ENCODE peak calls at places on chromosomes 12 and 14, in seven cellular contexts. M is uterus, P is HCT116, X is Peyer's patch, Q is pancreas, N is right atrium auricular region, L is sigmoid colon. T is an unnamed sample. For H3K36me3, the result is how much of the 10 kb centered on the place peaks cover.

GRCh38 chr12:123614531-123614930 is 12.6 kb downstream of the DDX55 start:
- DNase-seq in M (peak), P (no peak), X (no peak), Q (no peak), N (no peak), L (no peak), T (no peak)

GRCh38 chr12:131720921-131721320 is 10.0 kb downstream of the SFSWAP start:
- DNase-seq in M (no peak), P (no peak), X (no peak), Q (no peak), N (peak), L (no peak), T (no peak)

GRCh38 chr12:65343801-65344200 is 65.3 kb downstream of the MSRB3 start:
- DNase-seq in M (no peak), P (no peak), X (no peak), Q (no peak), N (no peak), L (no peak), T (no peak)

GRCh38 chr14:64726585-64726890 is 22.3 kb downstream of the PLEKHG3 start:
- DNase-seq in M (peak), P (peak), X (peak), Q (peak), N (no peak), L (peak), T (no peak)

GRCh38 chr14:63276492-63277342 is 42.0 kb downstream of the GPHB5 start:
- DNase-seq in M (no peak), P (peak), X (no peak), Q (no peak), N (no peak), L (no peak), T (no peak)

GRCh38 chr12:108063192-108063591 is 65.9 kb upstream of the WSCD2 start:
- DNase-seq in M (no peak), P (peak), X (no peak), Q (no peak), N (no peak), L (no peak), T (no peak)

GRCh38 chr14:74418031-74418430 is 8.0 kb downstream of the SYNDIG1L start:
- DNase-seq in M (no peak), P (no peak), X (no peak), Q (no peak), N (no peak), L (no peak), T (no peak)

GRCh38 chr14:22472935-22473854 is 115.8 kb downstream of the DAD1 start:
- DNase-seq in M (peak), P (peak), X (no peak), Q (no peak), N (no peak), L (no peak), T (peak)

GRCh38 chr12:76409074-76409473 is 60.9 kb upstream of the BBS10 start:
- DNase-seq in M (no peak), P (no peak), X (no peak), Q (no peak), N (no peak), L (no peak), T (no peak)

GRCh38 chr14:36747411-36748184 is 85.9 kb downstream of the PAX9 start:
- DNase-seq in M (no peak), P (no peak), X (no peak), Q (no peak), N (no peak), L (no peak), T (no peak)

DNA sequence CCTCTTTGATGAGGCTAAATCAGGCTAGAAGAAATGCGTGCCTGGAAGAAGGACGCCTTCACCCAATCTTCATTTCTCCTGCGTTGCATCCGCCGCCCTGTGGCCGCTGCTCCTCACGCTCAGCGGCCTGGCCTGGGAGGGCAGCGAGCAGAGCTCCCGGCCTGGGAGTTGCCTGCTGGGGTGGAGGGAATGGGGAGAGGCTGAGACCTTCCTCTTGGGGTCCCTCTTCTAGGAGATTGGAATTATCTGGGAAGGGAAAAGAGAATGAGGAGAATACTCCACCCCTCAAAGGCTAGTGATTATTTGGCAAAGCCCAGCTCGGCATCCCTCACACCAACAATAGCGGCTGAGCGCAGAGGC is 2.4 kb upstream of the HOXC12 start:
- DNase-seq in M (no peak), P (no peak), X (no peak), Q (no peak), N (no peak), L (no peak), T (no peak)
- TF ChIP-seq CTCF in M (no peak), P (no peak), X (no peak), Q (no peak), N (no peak), L (no peak), T (no peak)

DNA sequence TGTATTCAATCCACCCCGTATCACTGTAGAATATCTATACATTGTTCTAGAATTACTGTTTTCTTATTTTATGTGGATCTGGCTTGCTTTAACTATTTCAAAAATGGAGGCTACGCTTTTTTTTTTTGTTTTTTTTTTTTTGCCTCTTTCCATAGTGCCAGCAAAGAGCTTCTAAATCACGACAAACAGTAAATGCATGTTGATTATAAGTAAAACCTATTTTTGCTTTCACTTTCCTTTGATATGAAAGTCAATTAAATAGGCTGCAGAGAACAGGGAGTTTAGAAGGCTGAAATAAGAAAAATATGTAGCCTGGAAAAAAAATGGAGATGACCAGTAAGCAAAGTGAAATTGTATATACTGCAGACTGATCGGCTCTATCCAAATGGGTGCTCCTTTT is 112.3 kb upstream of the AMIGO2 start:
- DNase-seq in M (no peak), P (no peak), X (no peak), Q (no peak), N (no peak), L (no peak), T (no peak)
- H3K4me3 ChIP-seq in M (no peak), P (no peak), X (no peak), Q (no peak), N (no peak), L (no peak), T (no peak)

GRCh38 chr12:51977320-51977753 is 25.8 kb downstream of the ACVR1B start:
- DNase-seq in M (no peak), P (no peak), X (no peak), Q (no peak), N (no peak), L (no peak), T (no peak)

GRCh38 chr12:51984657-51985056 is 22.1 kb upstream of the TAMALIN start:
- DNase-seq in M (no peak), P (no peak), X (no peak), Q (no peak), N (no peak), L (no peak), T (no peak)

GRCh38 chr12:51976376-51977160 is 25.1 kb downstream of the ACVR1B start:
- DNase-seq in M (no peak), P (no peak), X (no peak), Q (no peak), N (no peak), L (no peak), T (no peak)

GRCh38 chr12:51980051-51980808 is 26.5 kb upstream of the TAMALIN start:
- DNase-seq in M (peak), P (no peak), X (peak), Q (peak), N (no peak), L (peak), T (no peak)

DNA sequence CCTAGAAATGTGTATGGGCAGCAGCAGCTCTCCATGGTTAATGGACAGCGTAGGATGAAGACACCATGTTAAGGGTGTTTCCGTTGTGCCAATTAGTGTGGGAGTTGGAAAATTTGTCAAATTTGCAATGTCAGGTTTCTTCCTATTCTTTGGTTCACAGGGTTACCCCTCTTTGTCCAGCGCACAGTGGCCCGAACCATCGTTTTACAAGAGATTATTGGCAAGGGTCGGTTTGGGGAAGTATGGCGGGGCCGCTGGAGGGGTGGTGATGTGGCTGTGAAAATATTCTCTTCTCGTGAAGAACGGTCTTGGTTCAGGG is 26.0 kb upstream of the TAMALIN start:
- DNase-seq in M (no peak), P (no peak), X (no peak), Q (no peak), N (no peak), L (no peak), T (no peak)
- H3K36me3 ChIP-seq in M (under half), P (under half), X (under half), Q (under half), N (half or more), L (half or more), T (under half)

GRCh38 chr14:44565968-44566367 is 58.9 kb upstream of the FSCB start:
- DNase-seq in M (no peak), P (no peak), X (no peak), Q (no peak), N (no peak), L (no peak), T (no peak)
- TF ChIP-seq CTCF in M (no peak), P (no peak), X (no peak), Q (no peak), N (no peak), L (no peak), T (no peak)

DNA sequence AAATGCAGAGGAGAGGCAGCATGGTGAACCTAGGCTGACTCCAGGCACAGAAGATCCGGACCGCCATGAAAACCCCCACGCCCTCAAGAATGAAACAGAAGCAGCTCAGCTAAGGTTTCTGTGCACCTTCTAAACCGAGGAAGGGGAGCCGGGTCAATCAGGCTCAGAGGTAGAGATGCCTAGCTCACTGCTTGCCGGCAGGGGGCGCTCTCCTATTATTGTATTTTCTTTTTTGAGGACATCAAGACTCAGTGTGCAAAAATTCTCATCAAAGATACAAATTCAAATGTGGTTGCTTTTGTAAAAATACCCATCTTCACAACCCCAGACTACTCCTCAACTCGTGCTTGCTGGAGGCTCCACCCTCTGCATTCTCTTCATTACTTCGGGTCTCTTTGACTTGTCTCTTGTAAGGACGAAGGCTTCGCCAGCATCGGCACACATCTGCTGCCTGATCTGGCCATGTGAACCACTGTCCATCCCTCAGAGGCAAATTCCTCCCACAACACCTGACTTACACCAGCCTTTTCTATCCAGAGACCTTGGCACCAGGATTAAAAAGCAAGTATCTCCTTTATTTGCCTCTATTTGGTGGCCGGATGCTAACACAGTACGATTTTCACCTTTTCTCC is 33.4 kb upstream of the RNASE3 start:
- DNase-seq in M (peak), P (peak), X (peak), Q (peak), N (peak), L (peak), T (peak)
- H3K4me3 ChIP-seq in M (no peak), P (no peak), X (no peak), Q (no peak), N (no peak), L (no peak), T (no peak)

GRCh38 chr14:58249611-58250010 is 5.0 kb downstream of the PSMA3 start:
- DNase-seq in M (no peak), P (no peak), X (no peak), Q (no peak), N (no peak), L (no peak), T (no peak)
- H3K36me3 ChIP-seq in M (under half), P (under half), X (under half), Q (under half), N (half or more), L (half or more), T (under half)

DNA sequence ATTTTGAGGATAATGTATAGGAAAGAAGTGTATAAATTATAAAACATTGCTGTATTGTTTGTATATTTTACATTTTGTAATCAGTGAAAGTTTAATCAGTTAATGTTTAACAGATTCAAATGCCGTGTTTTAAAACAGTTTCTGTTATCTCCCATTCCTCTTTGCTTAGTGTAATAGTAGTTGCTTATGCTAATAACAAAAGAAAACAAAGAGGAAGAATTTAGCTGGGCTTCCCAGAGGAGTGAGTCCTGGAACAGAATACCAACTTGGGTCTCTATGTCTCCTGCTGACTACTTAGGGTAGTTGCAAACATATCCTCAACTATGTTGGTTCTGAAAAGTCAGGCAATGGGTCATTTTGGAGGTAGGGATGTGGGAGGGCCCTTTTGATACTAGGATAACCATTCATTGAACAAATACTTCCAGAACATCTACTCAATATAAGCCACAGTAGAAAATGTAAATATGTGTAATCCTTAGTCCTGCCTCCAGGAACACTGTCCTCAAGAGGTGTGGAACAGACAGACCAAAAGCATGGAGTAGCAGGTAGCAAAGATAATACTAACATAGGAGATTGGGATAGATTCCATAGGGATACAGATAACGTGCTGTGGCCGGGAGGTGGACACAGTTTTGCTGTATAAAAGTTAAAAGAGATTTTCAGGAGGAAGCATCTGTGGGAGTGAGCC is 36.1 kb upstream of the EVL start:
- DNase-seq in M (no peak), P (no peak), X (no peak), Q (no peak), N (no peak), L (no peak), T (no peak)
- TF ChIP-seq CTCF in M (no peak), P (peak), X (peak), Q (no peak), N (no peak), L (no peak), T (no peak)

GRCh38 chr14:101315802-101316296 is 245.4 kb upstream of the DIO3 start:
- DNase-seq in M (no peak), P (peak), X (no peak), Q (no peak), N (no peak), L (no peak), T (no peak)

GRCh38 chr14:101322223-101322622 is 239.1 kb upstream of the DIO3 start:
- DNase-seq in M (no peak), P (no peak), X (no peak), Q (no peak), N (no peak), L (no peak), T (no peak)

GRCh38 chr14:101320386-101320785 is 240.9 kb upstream of the DIO3 start:
- DNase-seq in M (no peak), P (no peak), X (no peak), Q (no peak), N (no peak), L (no peak), T (no peak)

GRCh38 chr14:101323111-101323510 is 238.2 kb upstream of the DIO3 start:
- DNase-seq in M (no peak), P (no peak), X (no peak), Q (no peak), N (no peak), L (no peak), T (no peak)

DNA sequence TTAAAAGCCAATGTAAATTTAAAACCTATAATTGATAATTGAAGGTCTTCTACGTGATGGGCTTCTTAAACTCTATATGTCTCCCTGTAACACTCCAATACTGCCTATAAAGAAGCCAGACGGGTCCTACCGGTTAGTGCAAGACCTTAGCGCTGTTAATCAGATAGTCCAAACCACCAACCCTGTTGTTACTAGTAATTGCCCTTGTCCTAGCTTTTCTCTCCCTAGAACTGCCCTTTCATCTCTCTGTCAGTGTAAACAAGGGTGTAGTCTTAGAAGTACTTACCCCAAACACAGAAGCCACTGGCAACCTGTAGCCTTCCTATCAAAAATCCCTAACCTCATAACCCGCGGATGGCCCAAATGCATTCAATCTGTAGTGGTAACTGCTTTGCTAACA is 243.0 kb upstream of the DIO3 start:
- DNase-seq in M (no peak), P (no peak), X (no peak), Q (no peak), N (no peak), L (no peak), T (no peak)
- H3K4me3 ChIP-seq in M (no peak), P (no peak), X (no peak), Q (no peak), N (no peak), L (no peak), T (no peak)

DNA sequence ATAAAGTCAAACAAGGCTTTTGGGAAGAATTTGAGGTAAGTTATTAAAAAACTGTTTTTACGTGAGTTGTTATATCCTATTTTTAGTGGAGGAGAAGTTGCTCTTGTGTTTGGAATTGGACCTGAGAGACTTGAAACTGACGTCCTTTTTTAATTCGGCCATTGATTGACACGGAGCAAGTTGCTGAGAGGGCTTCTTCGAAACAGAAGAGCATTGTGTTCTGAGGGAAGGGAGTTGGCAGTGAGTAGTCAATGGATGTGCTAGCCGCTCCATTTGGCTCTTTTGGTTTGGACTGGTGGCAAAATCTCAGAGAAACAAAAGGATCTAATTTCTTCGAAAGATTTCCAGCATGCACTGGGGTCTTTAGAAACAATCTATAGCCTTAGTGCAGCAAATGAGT is 37.3 kb downstream of the PTPN11 start:
- DNase-seq in M (no peak), P (no peak), X (no peak), Q (no peak), N (no peak), L (no peak), T (no peak)
- H3K36me3 ChIP-seq in M (under half), P (under half), X (under half), Q (under half), N (half or more), L (half or more), T (under half)

DNA sequence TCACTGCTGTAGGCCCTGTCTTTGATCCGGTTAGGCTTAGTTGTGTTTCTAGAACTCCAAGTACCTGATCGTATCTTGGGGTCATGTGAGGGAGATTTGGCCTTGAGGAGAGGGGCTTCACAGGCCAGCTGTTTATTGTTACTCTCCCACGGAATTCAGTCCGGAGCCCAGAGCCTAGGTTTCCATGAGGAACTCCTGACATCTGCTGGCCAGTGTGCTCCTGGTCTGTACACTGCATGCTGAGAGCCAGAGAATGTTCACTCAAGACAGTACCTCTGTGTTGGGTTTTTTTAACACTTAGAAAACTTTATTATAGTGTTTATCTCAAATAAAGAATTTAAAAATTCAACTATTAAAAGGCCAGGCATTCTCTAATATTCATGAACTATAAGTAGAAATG is 341.0 kb upstream of the TMEM132C start:
- DNase-seq in M (no peak), P (no peak), X (no peak), Q (no peak), N (no peak), L (no peak), T (no peak)
- TF ChIP-seq CTCF in M (peak), P (no peak), X (no peak), Q (no peak), N (peak), L (no peak), T (no peak)